ENCODE peak calls at places on chromosomes 16 and 17, in eight cellular contexts. R is GM19239, E is T-helper 1 cell, F is SW 1271, U is NCI-H1105, D is iris pigment epithelial cell, Z is AG04450, H is IMR-90. S is an unnamed sample.

GRCh38 chr16:56643080-56643778 is 4.8 kb downstream of the MT1A start:
- DNase-seq in R (peak), E (peak), Z (no peak), D (peak), U (no peak), H (no peak), F (no peak), S (no peak)

GRCh38 chr17:19646788-19647696 is 1.5 kb upstream of the ALDH3A2 start:
- DNase-seq in R (no peak), E (no peak), F (peak), U (no peak), Z (no peak), D (peak), H (no peak), S (peak)

GRCh38 chr17:22707626-22708025 is 1015.3 kb downstream of the KCNJ18 start:
- DNase-seq in Z (no peak), F (no peak), H (no peak), D (no peak), U (no peak), E (no peak), R (no peak), S (no peak)

GRCh38 chr16:52203096-52203495 is 343.8 kb downstream of the TOX3 start:
- DNase-seq in E (no peak), F (no peak), D (no peak), H (no peak), U (no peak), Z (no peak), R (no peak), S (no peak)

GRCh38 chr16:81143921-81144471 is 47.8 kb upstream of the GCSH start:
- DNase-seq in H (no peak), D (peak), R (no peak), E (no peak), Z (no peak), U (no peak), F (no peak), S (no peak)

GRCh38 chr16:90009172-90009899 is 9.9 kb downstream of the DBNDD1 start:
- DNase-seq in R (no peak), E (no peak), Z (no peak), U (no peak), H (no peak), D (no peak), F (no peak), S (no peak)

GRCh38 chr16:20868890-20869289 is 31.3 kb downstream of the DCUN1D3 start:
- DNase-seq in U (no peak), D (peak), R (no peak), E (no peak), F (peak), H (peak), Z (no peak), S (no peak)

GRCh38 chr17:40553694-40554534 is 11.4 kb downstream of the CCR7 start:
- DNase-seq in F (no peak), U (no peak), D (no peak), E (peak), H (peak), Z (no peak), R (no peak), S (no peak)

GRCh38 chr17:74430706-74431567 is 951 bp upstream of the GPRC5C start:
- DNase-seq in E (no peak), D (peak), U (peak), Z (no peak), R (peak), H (peak), F (no peak), S (peak)

S was measured in NCI-H748 treated with DMSO at 0.1 percent for 48 hours.